ENCODE peak calls at places on chromosomes 11 and 22, in six cellular contexts. One of them, this sample, is unnamed.

GRCh38 chr11:118929496-118930151 is 3.9 kb upstream of the BCL9L start:
- DNase-seq in WTC11: peak; percentile 75
- DNase-seq in GM12878: no peak
- DNase-seq in K562: peak; percentile 61
- DNase-seq in HepG2: peak; percentile 64
- DNase-seq in H1: peak; percentile 83
- DNase-seq in this sample: peak; percentile 89

GRCh38 chr11:102168483-102168882 is 58.2 kb downstream of the YAP1 start:
- DNase-seq in WTC11: no peak
- DNase-seq in GM12878: no peak
- DNase-seq in K562: no peak
- DNase-seq in HepG2: no peak
- DNase-seq in H1: no peak
- DNase-seq in this sample: no peak

GRCh38 chr11:2870955-2871720 is 14.4 kb downstream of the CDKN1C start:
- DNase-seq in WTC11: peak; percentile 40
- DNase-seq in GM12878: no peak
- DNase-seq in K562: no peak
- DNase-seq in HepG2: no peak
- DNase-seq in H1: no peak
- DNase-seq in this sample: no peak

GRCh38 chr11:120599816-120600420 is 88.4 kb downstream of the GRIK4 start:
- DNase-seq in WTC11: no peak
- DNase-seq in GM12878: no peak
- DNase-seq in K562: no peak
- DNase-seq in HepG2: no peak
- DNase-seq in H1: no peak
- DNase-seq in this sample: no peak

GRCh38 chr11:103183981-103184592 is 74.9 kb downstream of the DYNC2H1 start:
- DNase-seq in WTC11: no peak
- DNase-seq in GM12878: no peak
- DNase-seq in K562: no peak
- DNase-seq in HepG2: no peak
- DNase-seq in H1: no peak
- DNase-seq in this sample: no peak

GRCh38 chr11:837189-837989 is 4.6 kb downstream of the CD151 start:
- DNase-seq in WTC11: no peak
- DNase-seq in GM12878: no peak
- DNase-seq in K562: peak; percentile 50
- DNase-seq in HepG2: no peak
- DNase-seq in H1: no peak
- DNase-seq in this sample: no peak

GRCh38 chr11:134915881-134916280 is 503.8 kb upstream of the B3GAT1 start:
- DNase-seq in WTC11: no peak
- DNase-seq in GM12878: no peak
- DNase-seq in K562: no peak
- DNase-seq in HepG2: no peak
- DNase-seq in H1: no peak
- DNase-seq in this sample: no peak

GRCh38 chr11:72576196-72576595 is 98.0 kb downstream of the PDE2A start:
- DNase-seq in WTC11: no peak
- DNase-seq in GM12878: no peak
- DNase-seq in K562: no peak
- DNase-seq in HepG2: no peak
- DNase-seq in H1: no peak
- DNase-seq in this sample: no peak

GRCh38 chr11:74988541-74989268 is at the start of gene NEU3:
- DNase-seq in WTC11: peak; percentile 81
- DNase-seq in GM12878: peak; percentile 59
- DNase-seq in K562: peak; percentile 93
- DNase-seq in HepG2: peak; percentile 77
- DNase-seq in H1: peak; percentile 83
- DNase-seq in this sample: peak; percentile 69

GRCh38 chr11:36165638-36166389 is 123.4 kb downstream of the COMMD9 start:
- DNase-seq in WTC11: no peak
- DNase-seq in GM12878: no peak
- DNase-seq in K562: no peak
- DNase-seq in HepG2: no peak
- DNase-seq in H1: no peak
- DNase-seq in this sample: no peak

GRCh38 chr11:59901306-59901705 is 22.7 kb downstream of the OOSP3 start:
- DNase-seq in WTC11: no peak
- DNase-seq in GM12878: no peak
- DNase-seq in K562: no peak
- DNase-seq in HepG2: no peak
- DNase-seq in H1: no peak
- DNase-seq in this sample: peak; percentile 22

GRCh38 chr11:94815705-94816344 is 47.7 kb downstream of the AMOTL1 start:
- DNase-seq in WTC11: no peak
- DNase-seq in GM12878: no peak
- DNase-seq in K562: no peak
- DNase-seq in HepG2: no peak
- DNase-seq in H1: no peak
- DNase-seq in this sample: peak; percentile 58

GRCh38 chr11:78365381-78365792 is 52.2 kb downstream of the GAB2 start:
- DNase-seq in WTC11: peak; percentile 67
- DNase-seq in GM12878: no peak
- DNase-seq in K562: no peak
- DNase-seq in HepG2: peak; percentile 13
- DNase-seq in H1: peak; percentile 61
- DNase-seq in this sample: peak; percentile 22

GRCh38 chr11:47980907-47981621 is 705 bp downstream of the PTPRJ start:
- DNase-seq in WTC11: peak; percentile 72
- DNase-seq in GM12878: no peak
- DNase-seq in K562: peak; percentile 58
- DNase-seq in HepG2: no peak
- DNase-seq in H1: peak; percentile 80
- DNase-seq in this sample: no peak

GRCh38 chr11:68956142-68956541 is 24.6 kb downstream of the MRGPRD start:
- DNase-seq in WTC11: peak; percentile 49
- DNase-seq in GM12878: no peak
- DNase-seq in K562: peak; percentile 78
- DNase-seq in HepG2: no peak
- DNase-seq in H1: peak; percentile 85
- DNase-seq in this sample: no peak

GRCh38 chr22:29480512-29481264 is 670 bp downstream of the NEFH start:
- DNase-seq in WTC11: peak; percentile 64
- DNase-seq in GM12878: peak; percentile 11
- DNase-seq in K562: peak; percentile 78
- DNase-seq in HepG2: no peak
- DNase-seq in H1: peak; percentile 81
- DNase-seq in this sample: no peak

GRCh38 chr11:133951484-133952198 is 5.1 kb downstream of the IGSF9B start:
- DNase-seq in WTC11: peak; percentile 52
- DNase-seq in GM12878: no peak
- DNase-seq in K562: no peak
- DNase-seq in HepG2: no peak
- DNase-seq in H1: peak; percentile 71
- DNase-seq in this sample: no peak

GRCh38 chr11:134466909-134467567 is 55.0 kb upstream of the B3GAT1 start:
- DNase-seq in WTC11: no peak
- DNase-seq in GM12878: no peak
- DNase-seq in K562: no peak
- DNase-seq in HepG2: peak; percentile 35
- DNase-seq in H1: no peak
- DNase-seq in this sample: no peak

GRCh38 chr22:20216863-20217499 is 51.1 kb downstream of the RTN4R start:
- DNase-seq in WTC11: no peak
- DNase-seq in GM12878: no peak
- DNase-seq in K562: no peak
- DNase-seq in HepG2: no peak
- DNase-seq in H1: no peak
- DNase-seq in this sample: no peak

GRCh38 chr11:77377734-77378133 is 76.2 kb upstream of the GDPD4 start:
- DNase-seq in WTC11: no peak
- DNase-seq in GM12878: no peak
- DNase-seq in K562: no peak
- DNase-seq in HepG2: no peak
- DNase-seq in H1: no peak
- DNase-seq in this sample: no peak

GRCh38 chr11:21205205-21205604 is 535.8 kb downstream of the NELL1 start:
- DNase-seq in WTC11: peak; percentile 11
- DNase-seq in GM12878: no peak
- DNase-seq in K562: no peak
- DNase-seq in HepG2: no peak
- DNase-seq in H1: peak; percentile 42
- DNase-seq in this sample: no peak

DNA sequence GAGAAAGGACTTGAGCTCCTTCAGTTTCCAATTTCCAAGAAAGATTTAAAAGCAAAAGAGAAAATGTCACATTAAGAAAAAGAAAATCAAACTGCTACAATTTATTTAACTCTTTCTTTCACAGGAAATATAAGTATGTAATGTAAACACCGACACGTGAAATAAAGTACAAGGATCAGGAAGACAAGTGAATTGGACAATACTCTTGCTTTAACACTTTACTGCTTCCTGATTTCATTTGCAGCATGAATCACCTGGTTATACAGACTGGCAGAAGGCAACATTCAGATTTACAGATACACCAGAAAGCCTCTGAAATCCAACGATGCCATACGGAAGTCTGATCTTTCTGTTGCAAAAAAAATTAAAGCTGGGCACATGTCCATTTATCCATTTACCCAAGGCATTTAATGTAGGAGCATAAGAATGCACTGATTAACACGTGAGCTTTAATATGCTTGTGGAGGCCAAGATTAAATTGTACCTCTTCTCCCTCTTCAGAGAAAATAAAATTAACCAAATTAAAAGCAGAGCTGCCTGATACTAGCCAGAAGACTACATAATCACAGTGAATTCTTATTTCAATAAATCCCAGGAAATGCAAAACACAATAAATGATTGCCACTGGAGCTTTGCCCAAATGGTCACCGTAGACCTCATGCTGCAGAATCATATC is 16.1 kb upstream of the PPP2R1B start:
- DNase-seq in WTC11: no peak
- DNase-seq in GM12878: no peak
- DNase-seq in K562: no peak
- DNase-seq in HepG2: no peak
- DNase-seq in H1: no peak
- DNase-seq in this sample: no peak
- TF ChIP-seq ATF3 in WTC11: no peak
- TF ChIP-seq ATF3 in GM12878: no peak
- TF ChIP-seq ATF3 in K562: no peak
- TF ChIP-seq ATF3 in HepG2: no peak
- TF ChIP-seq ATF3 in H1: no peak
- TF ChIP-seq ATF3 in this sample: no peak

GRCh38 chr22:46864314-46865051 is 102.0 kb downstream of the TBC1D22A start:
- DNase-seq in WTC11: no peak
- DNase-seq in GM12878: no peak
- DNase-seq in K562: no peak
- DNase-seq in HepG2: peak; percentile 88
- DNase-seq in H1: no peak
- DNase-seq in this sample: no peak
- TF ChIP-seq ATF3 in WTC11: no peak
- TF ChIP-seq ATF3 in GM12878: no peak
- TF ChIP-seq ATF3 in K562: no peak
- TF ChIP-seq ATF3 in HepG2: no peak
- TF ChIP-seq ATF3 in H1: no peak
- TF ChIP-seq ATF3 in this sample: no peak

GRCh38 chr22:34108168-34108567 is 187.9 kb upstream of the LARGE1 start:
- DNase-seq in WTC11: no peak
- DNase-seq in GM12878: no peak
- DNase-seq in K562: no peak
- DNase-seq in HepG2: no peak
- DNase-seq in H1: no peak
- DNase-seq in this sample: no peak

GRCh38 chr22:34111210-34111824 is 191.0 kb upstream of the LARGE1 start:
- DNase-seq in WTC11: peak; percentile 49
- DNase-seq in GM12878: no peak
- DNase-seq in K562: peak; percentile 18
- DNase-seq in HepG2: peak; percentile 22
- DNase-seq in H1: peak; percentile 59
- DNase-seq in this sample: no peak

GRCh38 chr22:34102633-34103032 is 182.4 kb upstream of the LARGE1 start:
- DNase-seq in WTC11: no peak
- DNase-seq in GM12878: no peak
- DNase-seq in K562: no peak
- DNase-seq in HepG2: no peak
- DNase-seq in H1: no peak
- DNase-seq in this sample: no peak

DNA sequence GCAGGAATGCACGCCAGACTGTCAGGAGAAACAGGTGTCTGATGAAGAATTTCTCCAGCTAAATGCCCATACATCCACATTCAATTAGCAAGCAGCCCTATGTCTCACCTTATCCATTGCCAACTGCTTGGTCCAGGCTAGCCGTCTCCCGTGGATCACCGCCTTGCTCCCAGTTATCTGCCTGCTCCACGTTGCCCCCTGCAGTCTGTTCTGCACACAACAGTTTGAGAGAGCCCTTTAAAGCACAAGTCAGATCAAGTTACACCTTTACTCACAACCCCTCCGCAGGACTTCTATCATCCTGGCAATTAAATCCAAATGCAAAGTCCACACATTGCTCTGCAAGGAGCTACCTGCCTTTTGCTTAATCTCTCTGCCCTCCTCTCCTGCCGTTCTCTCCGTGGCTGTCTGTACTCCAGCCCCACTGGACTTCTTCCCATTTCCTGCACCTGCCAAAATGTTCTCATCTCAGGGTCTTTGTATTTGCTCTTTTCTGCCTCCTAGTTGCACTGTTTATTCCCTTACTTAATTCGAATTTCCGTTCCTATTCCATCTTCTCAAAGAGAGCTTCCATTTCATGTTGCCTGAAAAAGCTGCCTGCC is 185.3 kb upstream of the LARGE1 start:
- DNase-seq in WTC11: peak; percentile 88
- DNase-seq in GM12878: no peak
- DNase-seq in K562: no peak
- DNase-seq in HepG2: peak; percentile 31
- DNase-seq in H1: peak; percentile 91
- DNase-seq in this sample: no peak
- TF ChIP-seq ATF3 in WTC11: no peak
- TF ChIP-seq ATF3 in GM12878: no peak
- TF ChIP-seq ATF3 in K562: no peak
- TF ChIP-seq ATF3 in HepG2: no peak
- TF ChIP-seq ATF3 in H1: no peak
- TF ChIP-seq ATF3 in this sample: no peak

DNA sequence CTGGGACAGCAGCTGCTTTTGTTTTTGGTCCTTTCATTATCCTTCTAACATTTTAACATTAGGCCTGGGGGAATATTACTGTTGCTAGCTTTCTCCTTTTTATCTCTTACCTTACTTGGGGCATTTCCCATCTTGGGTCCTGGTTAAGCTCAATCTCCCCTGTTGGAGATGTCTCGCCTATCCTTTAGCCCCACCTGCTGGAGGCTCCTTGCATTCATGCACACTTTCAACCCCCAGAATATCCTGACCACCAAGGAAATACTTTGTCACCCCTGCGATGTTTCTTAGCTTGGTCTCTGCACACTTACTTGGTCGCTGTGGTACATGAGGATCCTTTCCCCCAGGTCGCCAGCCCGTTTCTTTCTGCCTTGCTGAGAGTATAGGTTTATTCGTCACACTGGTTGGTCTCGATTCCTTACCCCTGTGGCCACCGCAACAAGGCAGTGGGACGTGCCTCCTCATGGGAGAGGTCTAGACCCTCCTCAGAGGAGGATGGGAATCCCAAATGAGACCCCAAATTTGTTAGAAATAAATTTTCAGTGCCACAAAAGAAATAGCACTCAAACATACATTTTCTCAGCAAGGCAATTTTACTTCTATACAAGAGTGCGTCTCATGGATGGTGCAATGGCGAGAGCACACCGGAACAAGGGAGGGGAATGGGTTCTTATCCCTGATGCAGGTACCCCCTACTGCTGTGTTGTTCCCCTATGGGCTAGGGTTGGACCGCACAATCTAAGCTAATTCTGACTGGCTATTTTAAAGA is 5.4 kb upstream of the TXN2 start:
- DNase-seq in WTC11: peak; percentile 77
- DNase-seq in GM12878: no peak
- DNase-seq in K562: no peak
- DNase-seq in HepG2: peak; percentile 53
- DNase-seq in H1: peak; percentile 85
- DNase-seq in this sample: no peak
- TF ChIP-seq ATF3 in WTC11: no peak
- TF ChIP-seq ATF3 in GM12878: no peak
- TF ChIP-seq ATF3 in K562: no peak
- TF ChIP-seq ATF3 in HepG2: no peak
- TF ChIP-seq ATF3 in H1: no peak
- TF ChIP-seq ATF3 in this sample: no peak